ENCODE peak calls at places on chromosome 10, in seven cellular contexts. W, N, T, S, P, B and R are unnamed samples. For H3K27me3, the result is how much of the 10 kb centered on the place peaks cover.

GRCh38 chr10:48976208-48976607 is 36.6 kb upstream of the LRRC18 start:
- DNase-seq in B (peak), N (no peak), T (no peak), P (no peak), S (peak), W (no peak), R (no peak)

GRCh38 chr10:44685177-44685576 is 226.0 kb upstream of the TMEM72 start:
- DNase-seq in W (no peak), N (no peak), T (no peak), P (no peak), B (no peak), S (no peak), R (no peak)

GRCh38 chr10:82982110-82982608 is 1107.2 kb downstream of the NRG3 start:
- DNase-seq in B (no peak), S (no peak), N (peak), W (no peak), P (no peak), T (no peak), R (no peak)

GRCh38 chr10:88385601-88386203 is 197.4 kb downstream of the RNLS start:
- DNase-seq in P (peak), W (peak), B (no peak), N (peak), T (peak), S (peak), R (no peak)

GRCh38 chr10:97321032-97321806 is 2.1 kb downstream of the FRAT1 start:
- DNase-seq in P (peak), N (no peak), B (peak), S (peak), T (peak), W (peak), R (no peak)

GRCh38 chr10:16231734-16232133 is 205.1 kb upstream of the PTER start:
- DNase-seq in T (no peak), B (no peak), S (no peak), N (no peak), W (no peak), P (no peak), R (no peak)

GRCh38 chr10:3186365-3186764 is 13.8 kb upstream of the PITRM1 start:
- DNase-seq in N (no peak), B (no peak), S (no peak), P (no peak), W (no peak), T (no peak), R (no peak)

GRCh38 chr10:184911-185310 is 49.7 kb downstream of the ZMYND11 start:
- DNase-seq in N (no peak), B (no peak), P (no peak), W (no peak), T (no peak), S (no peak), R (peak)

GRCh38 chr10:18060217-18060616 is 80.0 kb upstream of the CACNB2 start:
- DNase-seq in B (no peak), P (peak), W (no peak), S (no peak), T (no peak), N (no peak), R (no peak)

GRCh38 chr10:14032406-14032998 is 298.2 kb downstream of the FRMD4A start:
- DNase-seq in T (peak), B (peak), W (no peak), S (no peak), P (peak), N (no peak), R (peak)

GRCh38 chr10:95556994-95557767 is 4.0 kb downstream of the SORBS1 start:
- DNase-seq in N (no peak), W (no peak), P (no peak), B (no peak), S (no peak), T (no peak), R (no peak)

GRCh38 chr10:12710594-12711343 is 290.7 kb downstream of the CCDC3 start:
- DNase-seq in T (peak), W (peak), N (no peak), P (peak), S (peak), B (peak), R (peak)

GRCh38 chr10:116049158-116049557 is 223.8 kb downstream of the GFRA1 start:
- DNase-seq in N (no peak), W (no peak), B (no peak), P (no peak), T (no peak), S (no peak), R (no peak)

GRCh38 chr10:35012781-35013180 is 77.4 kb downstream of the CUL2 start:
- DNase-seq in B (no peak), W (no peak), S (no peak), T (peak), P (no peak), N (no peak), R (no peak)

GRCh38 chr10:49010295-49010694 is 70.7 kb upstream of the LRRC18 start:
- DNase-seq in S (no peak), W (no peak), N (no peak), B (no peak), P (no peak), T (no peak), R (no peak)

GRCh38 chr10:43257210-43258031 is 9.4 kb downstream of the RASGEF1A start:
- DNase-seq in W (no peak), S (no peak), T (no peak), N (no peak), P (peak), B (no peak), R (no peak)

GRCh38 chr10:12097791-12098190 is 29.0 kb downstream of the DHTKD1 start:
- DNase-seq in S (no peak), B (no peak), T (no peak), P (no peak), N (peak), W (no peak), R (no peak)

GRCh38 chr10:123272171-123272570 is 118.0 kb downstream of the BUB3 start:
- DNase-seq in S (no peak), P (no peak), B (no peak), T (no peak), N (no peak), W (no peak), R (peak)

GRCh38 chr10:58641708-58642107 is 129.0 kb downstream of the BICC1 start:
- DNase-seq in T (no peak), N (peak), S (no peak), W (no peak), B (no peak), P (no peak), R (no peak)

DNA sequence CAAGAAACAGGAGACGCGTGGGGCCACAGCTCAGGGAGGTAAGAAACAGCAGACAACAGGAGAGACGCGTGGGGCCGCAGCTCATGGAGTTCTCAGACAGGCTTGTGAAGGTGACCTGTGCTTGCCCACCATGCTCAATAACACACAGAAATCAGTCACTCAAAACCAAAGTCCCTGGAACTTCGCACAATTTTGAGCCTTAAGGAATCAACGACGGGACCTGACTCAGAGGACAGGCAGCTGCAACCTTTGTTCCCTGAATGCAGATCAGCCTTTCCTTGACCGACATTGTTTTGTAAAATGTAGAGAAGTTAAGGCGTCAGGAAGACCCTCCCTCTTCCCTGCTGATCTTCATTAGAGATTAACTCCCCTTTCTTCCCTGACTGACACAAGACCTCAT is 8.5 kb upstream of the KNDC1 start:
- DNase-seq in N (no peak), T (no peak), B (peak), S (no peak), P (no peak), W (no peak), R (no peak)
- H3K27me3 ChIP-seq in N (under half), T (under half), B (under half), S (under half), P (under half), W (under half), R (half or more)

GRCh38 chr10:110642204-110642979 is 1.7 kb upstream of the RBM20 start:
- DNase-seq in N (no peak), B (no peak), W (no peak), T (no peak), P (no peak), S (no peak), R (no peak)
- H3K27me3 ChIP-seq in N (half or more), B (half or more), W (under half), T (half or more), P (under half), S (under half), R (under half)

GRCh38 chr10:118844731-118845573 is 90.2 kb upstream of the CACUL1 start:
- DNase-seq in S (no peak), T (no peak), B (no peak), W (no peak), P (no peak), N (peak), R (no peak)
- H3K27me3 ChIP-seq in S (under half), T (under half), B (under half), W (under half), P (under half), N (under half), R (under half)

GRCh38 chr10:100319736-100320135 is 10.3 kb downstream of the PKD2L1 start:
- DNase-seq in N (no peak), P (no peak), S (no peak), T (no peak), W (no peak), B (no peak), R (no peak)
- H3K27me3 ChIP-seq in N (under half), P (under half), S (under half), T (under half), W (under half), B (under half), R (under half)

GRCh38 chr10:8044908-8045727 is 9.4 kb upstream of the GATA3 start:
- DNase-seq in T (peak), N (no peak), W (no peak), B (peak), P (no peak), S (no peak), R (no peak)
- H3K27me3 ChIP-seq in T (under half), N (half or more), W (under half), B (half or more), P (under half), S (under half), R (half or more)

GRCh38 chr10:46235705-46236536 is 50.9 kb upstream of the ANTXRL start:
- DNase-seq in B (no peak), W (no peak), N (no peak), T (no peak), P (no peak), S (no peak), R (no peak)

GRCh38 chr10:46236537-46236887 is 50.3 kb upstream of the ANTXRL start:
- DNase-seq in N (no peak), T (no peak), B (no peak), S (no peak), W (no peak), P (no peak), R (no peak)

GRCh38 chr10:46237815-46238510 is 48.8 kb upstream of the ANTXRL start:
- DNase-seq in W (no peak), P (no peak), T (no peak), S (no peak), B (no peak), N (peak), R (no peak)

GRCh38 chr10:46239247-46239646 is 47.5 kb upstream of the ANTXRL start:
- DNase-seq in T (no peak), N (no peak), W (no peak), P (no peak), S (no peak), B (no peak), R (no peak)

GRCh38 chr10:46236941-46237681 is 49.7 kb upstream of the ANTXRL start:
- DNase-seq in S (no peak), T (no peak), N (no peak), W (no peak), B (no peak), P (no peak), R (no peak)
- H3K27me3 ChIP-seq in S (under half), T (under half), N (under half), W (under half), B (under half), P (under half), R (under half)

GRCh38 chr10:86385806-86386205 is 19.2 kb upstream of the GRID1 start:
- DNase-seq in T (no peak), P (no peak), W (no peak), B (no peak), N (no peak), S (peak), R (no peak)

GRCh38 chr10:86389441-86390193 is 23.0 kb upstream of the GRID1 start:
- DNase-seq in W (peak), T (no peak), B (peak), N (no peak), P (peak), S (peak), R (no peak)

GRCh38 chr10:86388119-86388704 is 21.6 kb upstream of the GRID1 start:
- DNase-seq in P (no peak), S (peak), N (no peak), W (no peak), B (no peak), T (no peak), R (no peak)

GRCh38 chr10:86390337-86391120 is 23.9 kb upstream of the GRID1 start:
- DNase-seq in N (peak), S (no peak), T (no peak), P (no peak), B (no peak), W (no peak), R (no peak)

GRCh38 chr10:86387221-86387794 is 20.7 kb upstream of the GRID1 start:
- DNase-seq in N (no peak), S (peak), P (no peak), W (no peak), T (no peak), B (peak), R (no peak)
- H3K27me3 ChIP-seq in N (half or more), S (under half), P (under half), W (under half), T (under half), B (under half), R (under half)

GRCh38 chr10:100751211-100751933 is 6.0 kb downstream of the PAX2 start:
- DNase-seq in B (no peak), P (no peak), T (no peak), N (no peak), W (no peak), S (no peak), R (no peak)
- H3K27me3 ChIP-seq in B (half or more), P (under half), T (half or more), N (half or more), W (under half), S (under half), R (half or more)